ENCODE peak calls at places on chromosomes 5 and 9, in seven cellular contexts. T is GM23248, G is PC-3, V is OCI-LY7, O is MM.1S, X is H9, U is neural progenitor cell. Y is an unnamed sample.

GRCh38 chr9:16704489-16705111 is 165.9 kb downstream of the BNC2 start:
- DNase-seq in X (peak; percentile 64), V (no peak), T (no peak), O (no peak), U (peak; percentile 43), G (no peak), Y (no peak)

GRCh38 chr5:96235008-96235910 is 197.8 kb downstream of the PCSK1 start:
- DNase-seq in X (no peak), O (no peak), U (no peak), G (no peak), V (no peak), T (no peak), Y (no peak)

GRCh38 chr9:135104761-135105160 is 17.3 kb downstream of the OLFM1 start:
- DNase-seq in T (no peak), V (no peak), U (no peak), O (no peak), X (no peak), G (no peak), Y (no peak)

GRCh38 chr5:174317261-174317894 is 271.9 kb downstream of the NSG2 start:
- DNase-seq in T (peak; percentile 74), V (peak; percentile 30), G (peak; percentile 80), X (peak; percentile 76), O (peak; percentile 44), U (peak; percentile 87), Y (peak; percentile 53)

GRCh38 chr9:108801949-108802348 is 53.8 kb downstream of the ACTL7B start:
- DNase-seq in X (peak; percentile 43), T (no peak), U (no peak), V (no peak), O (no peak), G (no peak), Y (no peak)

GRCh38 chr5:51479840-51480239 is 96.6 kb downstream of the ISL1 start:
- DNase-seq in U (no peak), X (no peak), O (no peak), V (no peak), T (no peak), G (no peak), Y (no peak)

GRCh38 chr9:109640232-109641078 is 139.5 kb upstream of the PALM2AKAP2 start:
- DNase-seq in T (peak; percentile 68), V (no peak), X (peak; percentile 62), O (no peak), G (peak; percentile 69), U (peak; percentile 90), Y (no peak)

GRCh38 chr9:124205686-124206352 is 51.9 kb upstream of the NEK6 start:
- DNase-seq in O (no peak), U (no peak), G (no peak), V (peak; percentile 44), X (no peak), T (no peak), Y (peak; percentile 66)

GRCh38 chr5:32628049-32628803 is 42.9 kb downstream of the SUB1 start:
- DNase-seq in V (no peak), U (no peak), T (peak; percentile 13), G (peak; percentile 33), O (no peak), X (no peak), Y (no peak)

GRCh38 chr5:59367791-59368394 is 525.6 kb downstream of the PDE4D start:
- DNase-seq in U (peak; percentile 78), G (peak; percentile 33), V (peak; percentile 38), T (peak; percentile 77), O (peak; percentile 57), X (peak; percentile 56), Y (peak; percentile 73)

GRCh38 chr5:154199263-154199662 is 8.7 kb downstream of the GALNT10 start:
- DNase-seq in X (no peak), G (no peak), T (no peak), O (no peak), U (no peak), V (no peak), Y (no peak)

GRCh38 chr5:81046041-81046440 is 85.9 kb downstream of the RASGRF2 start:
- DNase-seq in U (no peak), X (no peak), V (no peak), G (no peak), O (no peak), T (no peak), Y (no peak)

GRCh38 chr9:35114113-35114847 is 1.4 kb downstream of the ATOSB start:
- DNase-seq in U (peak; percentile 98), X (peak; percentile 98), O (peak; percentile 83), G (peak; percentile 66), T (peak; percentile 98), V (peak; percentile 74), Y (peak; percentile 88)

GRCh38 chr9:120935383-120935857 is 8.8 kb upstream of the TRAF1 start:
- DNase-seq in U (no peak), V (peak; percentile 44), X (no peak), O (peak; percentile 51), G (peak; percentile 90), T (peak; percentile 77), Y (peak; percentile 86)

GRCh38 chr5:74639538-74640449 is 734 bp downstream of the ENC1 start:
- DNase-seq in U (peak; percentile 65), T (peak; percentile 85), O (peak; percentile 60), V (peak; percentile 67), X (peak; percentile 43), G (peak; percentile 26), Y (peak; percentile 57)

GRCh38 chr5:52989025-52989780 is at the start of gene ITGA2:
- DNase-seq in U (peak; percentile 69), O (peak; percentile 48), V (no peak), G (peak; percentile 75), T (peak; percentile 76), X (peak; percentile 73), Y (no peak)

GRCh38 chr5:159786201-159786600 is 130.1 kb upstream of the ADRA1B start:
- DNase-seq in U (no peak), X (no peak), V (no peak), T (no peak), G (no peak), O (no peak), Y (no peak)

GRCh38 chr5:63085551-63085950 is 506.9 kb downstream of the LRRC70 start:
- DNase-seq in V (no peak), U (no peak), G (no peak), T (no peak), O (no peak), X (no peak), Y (no peak)

DNA sequence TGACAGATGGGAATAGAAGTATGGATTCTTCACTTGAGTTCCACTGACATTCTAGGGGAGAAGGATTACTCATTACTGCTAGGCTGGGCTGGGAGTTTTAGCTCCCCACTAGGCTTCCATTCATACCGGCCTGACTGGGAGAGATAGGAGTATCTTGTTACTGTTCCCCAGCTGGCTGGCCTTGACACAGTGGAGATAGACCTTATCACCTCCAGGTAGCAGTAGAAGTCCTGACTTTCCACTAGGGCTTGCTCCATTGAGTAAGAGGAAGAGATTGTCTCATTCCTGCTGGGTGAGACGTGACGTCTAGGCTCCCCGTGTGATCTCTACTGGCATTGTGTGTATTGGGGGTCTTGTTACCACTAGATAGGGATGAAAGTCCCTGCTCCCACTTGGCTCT is 156.4 kb downstream of the CACNA1B start:
- DNase-seq in T (no peak), X (no peak), O (no peak), G (no peak), U (no peak), V (no peak), Y (no peak)
- H4K20me1 ChIP-seq in T (no peaks in the 10 kb centered on the region), X (no peaks in the 10 kb centered on the region), O (no peaks in the 10 kb centered on the region), G (no peaks in the 10 kb centered on the region), U (no peaks in the 10 kb centered on the region), V (no peaks in the 10 kb centered on the region), Y (no peaks in the 10 kb centered on the region)

DNA sequence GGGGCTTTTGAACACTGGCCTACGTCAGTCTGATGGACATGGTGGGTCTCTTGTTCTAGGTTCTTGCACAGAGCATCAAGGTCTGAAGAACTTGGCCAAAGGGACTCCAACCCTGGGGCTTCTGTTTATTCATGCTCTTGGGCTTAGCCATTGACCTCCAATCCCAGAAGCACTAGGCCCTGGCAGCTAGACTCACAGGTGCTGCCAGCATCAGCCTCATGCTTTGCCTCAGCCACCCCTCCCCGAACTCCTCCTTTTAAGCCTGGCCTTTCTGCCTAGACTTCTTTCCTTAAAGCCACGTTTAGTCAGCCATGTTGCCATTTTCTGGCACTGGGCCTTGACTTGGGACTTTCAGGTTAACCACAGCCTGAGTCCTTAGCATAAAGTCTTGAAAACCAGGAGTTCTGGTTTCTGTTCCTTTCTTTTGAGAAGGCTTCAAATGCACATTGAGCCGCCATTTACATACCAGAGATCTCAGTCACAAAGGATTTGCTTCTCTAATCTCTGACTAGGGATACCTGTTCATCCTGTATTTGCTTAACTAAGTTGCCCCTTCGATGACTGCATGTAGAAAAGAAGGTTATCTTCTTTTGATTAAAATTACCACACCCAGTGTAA is 54.7 kb downstream of the ANGPTL2 start:
- DNase-seq in U (no peak), G (peak; percentile 87), X (no peak), V (no peak), O (peak; percentile 45), T (no peak), Y (no peak)
- H3K27ac ChIP-seq in U (no peak overlapping the region), G (peak overlapping the region; percentile 89), X (no peak overlapping the region), V (no peak overlapping the region), O (peak overlapping the region; percentile 65), T (no peak overlapping the region), Y (no peak overlapping the region)

GRCh38 chr9:104819033-104819432 is 55.1 kb downstream of the NIPSNAP3B start:
- DNase-seq in U (no peak), V (no peak), T (no peak), X (no peak), O (no peak), G (no peak), Y (no peak)

GRCh38 chr9:104817437-104817836 is 53.5 kb downstream of the NIPSNAP3B start:
- DNase-seq in X (no peak), T (no peak), V (no peak), O (no peak), G (no peak), U (no peak), Y (no peak)

GRCh38 chr9:104810421-104811339 is 46.8 kb downstream of the NIPSNAP3B start:
- DNase-seq in V (no peak), O (no peak), X (no peak), G (peak; percentile 90), T (peak; percentile 52), U (no peak), Y (no peak)

GRCh38 chr9:104820336-104820735 is 56.4 kb downstream of the NIPSNAP3B start:
- DNase-seq in O (no peak), X (no peak), T (no peak), G (no peak), V (no peak), U (no peak), Y (no peak)

DNA sequence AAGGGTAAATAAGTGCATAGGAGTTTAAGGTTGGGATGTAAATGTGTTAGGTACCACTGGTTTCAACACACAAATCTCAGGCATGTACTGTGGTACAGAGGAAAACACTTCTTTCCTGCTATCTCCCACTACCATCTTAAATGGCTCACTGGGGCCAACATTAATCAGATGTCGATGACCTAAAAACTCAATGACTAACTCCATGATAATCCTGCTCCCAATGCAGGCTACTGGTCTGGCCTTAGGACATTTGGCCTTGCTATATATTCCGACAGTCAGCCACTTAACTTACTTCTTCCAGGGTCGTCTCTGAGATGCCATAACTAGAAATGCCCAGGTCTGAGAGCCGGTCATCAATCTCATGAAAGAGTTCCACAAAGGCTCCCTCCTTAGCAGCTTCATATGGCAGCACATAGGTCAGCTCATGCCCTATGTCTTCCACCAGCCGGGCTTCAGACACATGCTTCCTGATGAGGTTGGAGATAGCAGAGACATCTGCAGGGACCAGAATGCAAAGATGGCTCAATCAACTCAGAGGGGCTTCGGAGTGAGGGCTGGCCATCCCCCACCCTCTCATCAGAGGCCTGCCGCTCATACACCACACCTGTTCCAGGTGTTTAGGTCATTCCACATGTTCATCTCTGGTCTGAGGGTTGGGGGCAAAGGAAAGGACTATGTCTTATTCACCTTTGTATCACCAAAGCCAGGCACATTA is 52.1 kb downstream of the NIPSNAP3B start:
- DNase-seq in V (no peak), G (no peak), O (no peak), U (no peak), T (no peak), X (no peak), Y (no peak)
- H4K20me1 ChIP-seq in V (no peaks in the 10 kb centered on the region), G (no peaks in the 10 kb centered on the region), O (no peaks in the 10 kb centered on the region), U (no peaks in the 10 kb centered on the region), T (no peaks in the 10 kb centered on the region), X (no peaks in the 10 kb centered on the region), Y (no peaks in the 10 kb centered on the region)

GRCh38 chr9:127970401-127971313 is 10.1 kb downstream of the EEIG1 start:
- DNase-seq in X (no peak), T (no peak), U (peak; percentile 46), O (peak; percentile 94), G (peak; percentile 43), V (peak; percentile 91), Y (peak; percentile 69)
- H3K27ac ChIP-seq in X (no peak overlapping the region), T (no peak overlapping the region), U (peak overlapping the region; percentile 41), O (peak overlapping the region; percentile 99), G (no peak overlapping the region), V (peak overlapping the region; percentile 95), Y (peak overlapping the region; percentile 25)

Y was measured in Karpas-422.